ENCODE peak calls at places on chromosomes 7 and 10, in four cellular contexts. D, K, E and T are unnamed samples.
A peak's percentile ranks its signal among the peaks of the same experiment; 100 is the strongest.

GRCh38 chr7:68613405-68613804 is 984.9 kb upstream of the AUTS2 start:
- DNase-seq in E (no peak), K (no peak), D (no peak), T (no peak)

GRCh38 chr10:12766222-12766621 is 235.3 kb downstream of the CCDC3 start:
- DNase-seq in K (no peak), D (no peak), E (no peak), T (no peak)

GRCh38 chr7:45456747-45457146 is 117.4 kb upstream of the ADCY1 start:
- DNase-seq in E (no peak), D (no peak), K (no peak), T (no peak)

GRCh38 chr7:155189600-155189989 is 108.1 kb upstream of the INSIG1 start:
- DNase-seq in D (no peak), K (no peak), E (no peak), T (no peak)

GRCh38 chr10:79007037-79007842 is 61.5 kb upstream of the ZMIZ1 start:
- DNase-seq in K (peak; percentile 29), E (no peak), D (no peak), T (no peak)

GRCh38 chr7:50791921-50792341 is 9.2 kb upstream of the GRB10 start:
- DNase-seq in D (no peak), K (peak; percentile 74), E (no peak), T (no peak)

GRCh38 chr10:30557884-30558283 is 71.7 kb downstream of the LYZL2 start:
- DNase-seq in E (no peak), D (no peak), K (peak; percentile 73), T (no peak)

GRCh38 chr10:62121197-62121550 is 147.5 kb downstream of the RTKN2 start:
- DNase-seq in D (no peak), E (no peak), K (peak; percentile 29), T (no peak)

GRCh38 chr10:31929260-31929985 is 792 bp upstream of the ARHGAP12 start:
- DNase-seq in D (no peak), E (no peak), K (peak; percentile 30), T (no peak)

GRCh38 chr10:43262043-43262901 is 4.6 kb downstream of the RASGEF1A start:
- DNase-seq in K (no peak), D (no peak), E (no peak), T (no peak)

GRCh38 chr10:60594476-60595051 is 183.7 kb upstream of the CDK1 start:
- DNase-seq in E (no peak), K (peak; percentile 11), D (no peak), T (no peak)

GRCh38 chr7:158843775-158844174 is 12.6 kb upstream of the DYNC2I1 start:
- DNase-seq in E (no peak), D (no peak), K (no peak), T (no peak)

GRCh38 chr7:116173051-116174028 is 37.0 kb upstream of the TES start:
- DNase-seq in E (peak; percentile 52), K (peak; percentile 83), D (no peak), T (peak; percentile 72)

GRCh38 chr10:112299456-112299855 is 16.3 kb downstream of the TECTB start:
- DNase-seq in D (no peak), K (no peak), E (no peak), T (no peak)

GRCh38 chr7:24700446-24701044 is 56.7 kb downstream of the GSDME start:
- DNase-seq in E (no peak), D (no peak), K (no peak), T (no peak)

GRCh38 chr7:36188266-36188665 is 35.2 kb downstream of the EEPD1 start:
- DNase-seq in K (no peak), E (no peak), D (no peak), T (no peak)

GRCh38 chr10:111106081-111106480 is 29.3 kb downstream of the ADRA2A start:
- DNase-seq in D (no peak), E (no peak), K (no peak), T (no peak)

GRCh38 chr10:42380926-42381547 is 257.3 kb downstream of the ZNF33B start:
- DNase-seq in E (no peak), D (no peak), K (no peak), T (no peak)

GRCh38 chr7:6290345-6290744 is 17.9 kb upstream of the CYTH3 start:
- DNase-seq in E (no peak), D (no peak), K (no peak), T (no peak)

GRCh38 chr7:139231513-139232376 is 708 bp downstream of the UBN2 start:
- DNase-seq in K (peak; percentile 42), E (no peak), D (no peak), T (no peak)

GRCh38 chr10:103202319-103202718 is 9.2 kb upstream of the NT5C2 start:
- DNase-seq in K (no peak), E (no peak), D (no peak), T (no peak)

GRCh38 chr7:117673367-117673766 is 193.5 kb downstream of the CFTR start:
- DNase-seq in K (peak; percentile 23), D (no peak), E (no peak), T (no peak)

GRCh38 chr7:147423875-147424274 is 1166.7 kb upstream of the C7orf33 start:
- DNase-seq in D (no peak), K (no peak), E (no peak), T (no peak)

GRCh38 chr7:28419717-28420116 is 7.4 kb downstream of the CREB5 start:
- DNase-seq in D (no peak), E (peak; percentile 84), K (peak; percentile 90), T (no peak)

GRCh38 chr10:85231534-85232270 is 903.3 kb downstream of the CCSER2 start:
- DNase-seq in K (no peak), D (no peak), E (no peak), T (no peak)

GRCh38 chr7:7521259-7521658 is 14.4 kb downstream of the COL28A1 start:
- DNase-seq in K (no peak), D (no peak), E (no peak), T (no peak)

GRCh38 chr10:45229823-45230222 is 85.6 kb downstream of the OR13A1 start:
- DNase-seq in K (no peak), D (no peak), E (no peak), T (no peak)

GRCh38 chr7:144513332-144513731 is 109.8 kb upstream of the NOBOX start:
- DNase-seq in E (no peak), D (no peak), K (peak; percentile 53), T (no peak)

DNA sequence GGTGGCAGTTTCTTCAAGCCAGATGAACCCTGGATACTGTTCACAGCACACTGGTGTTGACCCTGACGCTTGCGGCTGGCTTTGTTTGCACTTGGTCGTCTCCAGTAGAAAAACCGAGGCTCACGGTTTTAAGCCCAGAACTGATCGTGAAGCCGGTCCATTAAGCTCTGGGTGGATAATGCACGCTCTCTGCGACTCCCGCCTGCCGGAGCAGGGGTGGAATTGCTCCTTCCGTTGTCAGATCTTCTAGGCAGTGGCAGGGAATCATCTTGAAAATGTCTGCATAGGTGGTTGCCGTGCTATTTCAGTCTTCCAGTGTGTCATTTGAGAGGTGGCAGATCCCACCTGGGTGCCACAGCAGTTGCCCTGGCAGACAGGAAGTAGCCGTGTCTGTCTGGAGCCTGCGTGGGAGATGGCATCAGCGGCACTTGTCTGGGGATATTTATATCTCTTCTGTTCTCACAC is 35.9 kb upstream of the AP5Z1 start:
- DNase-seq in E (no peak), K (peak; percentile 81), D (no peak), T (no peak)
- TF ChIP-seq CTCF in E (no peak), K (peak; percentile 63), D (no peak), T (no peak)

GRCh38 chr7:108292541-108292940 is 162.4 kb upstream of the LAMB4 start:
- DNase-seq in D (no peak), E (no peak), K (no peak), T (no peak)
- H3K4me3 ChIP-seq in D (no peak overlapping the region), E (no peak overlapping the region), K (no peak overlapping the region), T (no peak overlapping the region)

GRCh38 chr10:22476601-22477364 is 131.5 kb downstream of the SPAG6 start:
- DNase-seq in E (no peak), D (no peak), K (no peak), T (no peak)
- TF ChIP-seq CTCF in E (no peak), D (no peak), K (no peak), T (no peak)

GRCh38 chr10:104299031-104299904 is 30.3 kb downstream of the GSTO2 start:
- DNase-seq in D (no peak), K (peak; percentile 97), E (no peak), T (no peak)

GRCh38 chr10:104301907-104302690 is 33.1 kb downstream of the GSTO2 start:
- DNase-seq in E (no peak), K (no peak), D (no peak), T (no peak)

GRCh38 chr10:104300736-104301292 is 31.8 kb downstream of the GSTO2 start:
- DNase-seq in E (peak; percentile 93), D (no peak), K (peak; percentile 98), T (peak; percentile 96)

GRCh38 chr10:104297697-104298660 is 29.0 kb downstream of the GSTO2 start:
- DNase-seq in K (peak; percentile 59), E (no peak), D (no peak), T (peak; percentile 75)

DNA sequence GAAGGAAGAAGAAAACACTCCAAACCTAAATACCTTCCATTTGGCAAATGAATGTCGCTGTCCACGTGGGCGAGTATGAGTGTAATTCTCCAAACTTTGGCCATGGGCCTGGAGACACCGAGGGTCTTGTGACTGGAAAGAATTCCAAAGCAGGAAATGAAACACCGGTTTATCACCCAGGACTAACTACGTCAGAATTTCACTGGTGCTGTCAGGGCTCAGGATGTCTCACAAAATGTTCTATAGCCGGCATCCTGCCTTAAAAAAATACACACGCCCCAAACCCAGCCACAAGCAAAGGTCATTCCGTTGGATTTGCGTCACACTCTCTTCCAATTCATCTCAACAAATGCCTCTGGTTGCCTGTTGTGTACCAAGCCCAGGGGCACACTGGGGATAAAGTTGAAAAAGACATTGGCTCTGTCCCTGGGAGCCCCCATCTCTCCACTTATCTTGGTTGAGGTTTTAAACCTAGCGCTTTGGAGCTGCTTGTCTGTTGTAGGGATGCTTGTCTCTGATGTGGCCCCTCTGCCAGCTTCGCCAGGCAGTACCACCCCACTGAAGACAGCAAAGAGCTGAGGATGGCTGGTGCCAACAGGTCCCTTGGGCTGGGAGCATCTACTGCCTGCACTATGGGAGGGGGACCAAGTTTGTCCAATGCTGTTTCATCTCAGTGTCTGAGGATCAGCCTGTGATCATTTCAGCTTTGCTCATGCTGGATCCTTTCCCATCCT is 31.2 kb downstream of the GSTO2 start:
- DNase-seq in D (no peak), E (peak; percentile 94), K (peak; percentile 100), T (peak; percentile 90)
- H3K4me3 ChIP-seq in D (no peak overlapping the region), E (peak overlapping the region; percentile 48), K (peak overlapping the region; percentile 49), T (peak overlapping the region; percentile 16)